ENCODE peak calls at places on chromosomes 4 and X, in ten cellular contexts. One of them, this sample, is unnamed.
A peak's percentile ranks its signal among the peaks of the same experiment; 100 is the strongest.

GRCh38 chrX:20653070-20653469 is 386.4 kb upstream of the RPS6KA3 start:
- DNase-seq in endothelial cell: no peak
- DNase-seq in Calu3: no peak
- DNase-seq in GM13977: no peak
- DNase-seq in foreskin fibroblast: peak; percentile 1
- DNase-seq in heart right ventricle: no peak
- DNase-seq in lower lobe of right lung: no peak
- DNase-seq in nephron progenitor cell: no peak
- DNase-seq in upper lobe of right lung: no peak
- DNase-seq in fibroblast of mammary gland: peak; percentile 25
- DNase-seq in this sample: no peak

GRCh38 chrX:1351981-1352714 is 15.6 kb downstream of the IL3RA start:
- DNase-seq in foreskin fibroblast: no peak
- DNase-seq in lower lobe of right lung: peak; percentile 32
- DNase-seq in GM13977: no peak
- DNase-seq in nephron progenitor cell: no peak
- DNase-seq in fibroblast of mammary gland: no peak
- DNase-seq in endothelial cell: no peak
- DNase-seq in upper lobe of right lung: no peak
- DNase-seq in heart right ventricle: no peak
- DNase-seq in Calu3: no peak
- DNase-seq in this sample: no peak

GRCh38 chr4:152458801-152459302 is 77.0 kb downstream of the FBXW7 start:
- DNase-seq in nephron progenitor cell: no peak
- DNase-seq in lower lobe of right lung: no peak
- DNase-seq in fibroblast of mammary gland: no peak
- DNase-seq in endothelial cell: no peak
- DNase-seq in foreskin fibroblast: no peak
- DNase-seq in upper lobe of right lung: no peak
- DNase-seq in Calu3: no peak
- DNase-seq in heart right ventricle: no peak
- DNase-seq in GM13977: peak; percentile 21
- DNase-seq in this sample: no peak

GRCh38 chrX:93354651-93355050 is 318.7 kb downstream of the NAP1L3 start:
- DNase-seq in GM13977: no peak
- DNase-seq in heart right ventricle: no peak
- DNase-seq in nephron progenitor cell: peak; percentile 9
- DNase-seq in Calu3: no peak
- DNase-seq in foreskin fibroblast: no peak
- DNase-seq in fibroblast of mammary gland: no peak
- DNase-seq in upper lobe of right lung: no peak
- DNase-seq in lower lobe of right lung: no peak
- DNase-seq in endothelial cell: no peak
- DNase-seq in this sample: no peak

GRCh38 chrX:140765043-140765784 is 55.7 kb downstream of the LINC00632 start:
- DNase-seq in Calu3: no peak
- DNase-seq in heart right ventricle: no peak
- DNase-seq in upper lobe of right lung: no peak
- DNase-seq in endothelial cell: peak; percentile 13
- DNase-seq in lower lobe of right lung: no peak
- DNase-seq in foreskin fibroblast: peak; percentile 45
- DNase-seq in nephron progenitor cell: peak; percentile 8
- DNase-seq in GM13977: no peak
- DNase-seq in fibroblast of mammary gland: peak; percentile 65
- DNase-seq in this sample: peak; percentile 9

GRCh38 chr4:42487230-42487629 is 89.9 kb downstream of the SHISA3 start:
- DNase-seq in heart right ventricle: no peak
- DNase-seq in nephron progenitor cell: no peak
- DNase-seq in GM13977: no peak
- DNase-seq in Calu3: no peak
- DNase-seq in endothelial cell: no peak
- DNase-seq in fibroblast of mammary gland: no peak
- DNase-seq in foreskin fibroblast: no peak
- DNase-seq in upper lobe of right lung: no peak
- DNase-seq in lower lobe of right lung: no peak
- DNase-seq in this sample: no peak

GRCh38 chrX:116749943-116750342 is 287.2 kb upstream of the CT83 start:
- DNase-seq in nephron progenitor cell: no peak
- DNase-seq in GM13977: no peak
- DNase-seq in endothelial cell: no peak
- DNase-seq in fibroblast of mammary gland: no peak
- DNase-seq in foreskin fibroblast: no peak
- DNase-seq in upper lobe of right lung: no peak
- DNase-seq in heart right ventricle: no peak
- DNase-seq in Calu3: no peak
- DNase-seq in lower lobe of right lung: no peak
- DNase-seq in this sample: no peak

GRCh38 chr4:96131186-96131585 is 291.3 kb downstream of the PDHA2 start:
- DNase-seq in upper lobe of right lung: no peak
- DNase-seq in Calu3: no peak
- DNase-seq in fibroblast of mammary gland: no peak
- DNase-seq in heart right ventricle: no peak
- DNase-seq in GM13977: no peak
- DNase-seq in foreskin fibroblast: no peak
- DNase-seq in lower lobe of right lung: no peak
- DNase-seq in endothelial cell: no peak
- DNase-seq in nephron progenitor cell: no peak
- DNase-seq in this sample: no peak

GRCh38 chr4:65819192-65819591 is 148.9 kb upstream of the EPHA5 start:
- DNase-seq in lower lobe of right lung: no peak
- DNase-seq in foreskin fibroblast: no peak
- DNase-seq in fibroblast of mammary gland: no peak
- DNase-seq in upper lobe of right lung: no peak
- DNase-seq in nephron progenitor cell: no peak
- DNase-seq in endothelial cell: no peak
- DNase-seq in heart right ventricle: no peak
- DNase-seq in Calu3: no peak
- DNase-seq in GM13977: no peak
- DNase-seq in this sample: no peak

GRCh38 chrX:123222920-123223319 is 38.8 kb downstream of the GRIA3 start:
- DNase-seq in nephron progenitor cell: no peak
- DNase-seq in Calu3: no peak
- DNase-seq in endothelial cell: no peak
- DNase-seq in lower lobe of right lung: no peak
- DNase-seq in upper lobe of right lung: no peak
- DNase-seq in fibroblast of mammary gland: no peak
- DNase-seq in heart right ventricle: no peak
- DNase-seq in GM13977: no peak
- DNase-seq in foreskin fibroblast: no peak
- DNase-seq in this sample: no peak

GRCh38 chr4:17981063-17981462 is 40.5 kb downstream of the LCORL start:
- DNase-seq in fibroblast of mammary gland: peak; percentile 4
- DNase-seq in endothelial cell: no peak
- DNase-seq in GM13977: no peak
- DNase-seq in Calu3: no peak
- DNase-seq in lower lobe of right lung: no peak
- DNase-seq in foreskin fibroblast: peak; percentile 9
- DNase-seq in nephron progenitor cell: no peak
- DNase-seq in upper lobe of right lung: no peak
- DNase-seq in heart right ventricle: no peak
- DNase-seq in this sample: no peak

GRCh38 chrX:74422576-74423288 is 1.4 kb downstream of the SLC16A2 start:
- DNase-seq in nephron progenitor cell: peak; percentile 67
- DNase-seq in endothelial cell: peak; percentile 44
- DNase-seq in upper lobe of right lung: peak; percentile 75
- DNase-seq in GM13977: peak; percentile 38
- DNase-seq in Calu3: peak; percentile 1
- DNase-seq in heart right ventricle: peak; percentile 68
- DNase-seq in foreskin fibroblast: peak; percentile 85
- DNase-seq in lower lobe of right lung: peak; percentile 52
- DNase-seq in fibroblast of mammary gland: peak; percentile 50
- DNase-seq in this sample: peak; percentile 16

GRCh38 chr4:77023920-77024319 is 51.9 kb downstream of the CCNI start:
- DNase-seq in endothelial cell: no peak
- DNase-seq in fibroblast of mammary gland: no peak
- DNase-seq in heart right ventricle: no peak
- DNase-seq in Calu3: no peak
- DNase-seq in lower lobe of right lung: no peak
- DNase-seq in upper lobe of right lung: no peak
- DNase-seq in GM13977: no peak
- DNase-seq in foreskin fibroblast: no peak
- DNase-seq in nephron progenitor cell: no peak
- DNase-seq in this sample: no peak

GRCh38 chr4:54065282-54066087 is 1.1 kb upstream of the CHIC2 start:
- DNase-seq in fibroblast of mammary gland: peak; percentile 47
- DNase-seq in upper lobe of right lung: no peak
- DNase-seq in endothelial cell: peak; percentile 9
- DNase-seq in foreskin fibroblast: peak; percentile 56
- DNase-seq in heart right ventricle: no peak
- DNase-seq in lower lobe of right lung: no peak
- DNase-seq in GM13977: no peak
- DNase-seq in nephron progenitor cell: no peak
- DNase-seq in Calu3: no peak
- DNase-seq in this sample: no peak

DNA sequence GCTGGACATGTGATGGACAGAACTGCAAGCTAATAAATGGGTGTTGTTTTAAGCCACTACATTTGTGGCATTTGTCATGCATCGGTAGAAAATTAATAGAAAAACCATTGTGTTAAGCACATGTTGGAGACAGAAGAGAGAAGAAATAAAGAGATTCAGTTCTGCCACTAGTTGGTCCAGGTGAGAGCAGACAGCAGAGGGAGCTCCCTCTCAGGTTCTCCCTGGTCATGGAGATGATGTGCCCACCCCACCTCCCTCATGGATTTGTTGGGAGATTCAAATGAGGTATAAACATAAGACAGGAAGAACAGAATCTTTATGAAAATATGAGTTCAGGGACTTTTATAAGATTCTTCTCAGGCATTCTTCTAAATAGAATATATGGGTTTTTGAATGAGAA is 36.8 kb upstream of the OCIAD2 start:
- DNase-seq in lower lobe of right lung: no peak
- DNase-seq in upper lobe of right lung: no peak
- DNase-seq in endothelial cell: no peak
- DNase-seq in nephron progenitor cell: no peak
- DNase-seq in Calu3: peak; percentile 56
- DNase-seq in foreskin fibroblast: peak; percentile 14
- DNase-seq in heart right ventricle: no peak
- DNase-seq in fibroblast of mammary gland: no peak
- DNase-seq in GM13977: no peak
- DNase-seq in this sample: no peak
- TF ChIP-seq CTCF in lower lobe of right lung: no peak
- TF ChIP-seq CTCF in upper lobe of right lung: no peak
- TF ChIP-seq CTCF in endothelial cell: no peak
- TF ChIP-seq CTCF in nephron progenitor cell: no peak
- TF ChIP-seq CTCF in Calu3: peak; percentile 26
- TF ChIP-seq CTCF in foreskin fibroblast: peak; percentile 12
- TF ChIP-seq CTCF in heart right ventricle: no peak
- TF ChIP-seq CTCF in fibroblast of mammary gland: peak; percentile 23
- TF ChIP-seq CTCF in GM13977: peak; percentile 29
- TF ChIP-seq CTCF in this sample: peak; percentile 22

GRCh38 chrX:118726887-118727685 is at the start of gene IL13RA1:
- DNase-seq in nephron progenitor cell: peak; percentile 83
- DNase-seq in heart right ventricle: peak; percentile 77
- DNase-seq in foreskin fibroblast: peak; percentile 92
- DNase-seq in lower lobe of right lung: peak; percentile 87
- DNase-seq in endothelial cell: peak; percentile 75
- DNase-seq in GM13977: peak; percentile 59
- DNase-seq in Calu3: peak; percentile 88
- DNase-seq in upper lobe of right lung: peak; percentile 91
- DNase-seq in fibroblast of mammary gland: peak; percentile 67
- DNase-seq in this sample: peak; percentile 63

GRCh38 chrX:118729043-118729652 is 1.7 kb downstream of the IL13RA1 start:
- DNase-seq in heart right ventricle: no peak
- DNase-seq in Calu3: no peak
- DNase-seq in lower lobe of right lung: no peak
- DNase-seq in nephron progenitor cell: no peak
- DNase-seq in upper lobe of right lung: no peak
- DNase-seq in GM13977: no peak
- DNase-seq in foreskin fibroblast: no peak
- DNase-seq in endothelial cell: no peak
- DNase-seq in fibroblast of mammary gland: no peak
- DNase-seq in this sample: no peak

GRCh38 chrX:118730500-118731247 is 3.3 kb downstream of the IL13RA1 start:
- DNase-seq in foreskin fibroblast: peak; percentile 87
- DNase-seq in upper lobe of right lung: no peak
- DNase-seq in heart right ventricle: no peak
- DNase-seq in GM13977: no peak
- DNase-seq in endothelial cell: no peak
- DNase-seq in nephron progenitor cell: no peak
- DNase-seq in fibroblast of mammary gland: peak; percentile 93
- DNase-seq in lower lobe of right lung: no peak
- DNase-seq in Calu3: no peak
- DNase-seq in this sample: no peak

GRCh38 chrX:118724775-118725174 is 2.6 kb upstream of the IL13RA1 start:
- DNase-seq in nephron progenitor cell: no peak
- DNase-seq in fibroblast of mammary gland: peak; percentile 35
- DNase-seq in lower lobe of right lung: no peak
- DNase-seq in Calu3: no peak
- DNase-seq in foreskin fibroblast: peak; percentile 24
- DNase-seq in endothelial cell: no peak
- DNase-seq in heart right ventricle: no peak
- DNase-seq in upper lobe of right lung: no peak
- DNase-seq in GM13977: no peak
- DNase-seq in this sample: no peak

GRCh38 chrX:118727686-118728339 is 407 bp downstream of the IL13RA1 start:
- DNase-seq in lower lobe of right lung: peak; percentile 67
- DNase-seq in foreskin fibroblast: peak; percentile 58
- DNase-seq in GM13977: no peak
- DNase-seq in upper lobe of right lung: peak; percentile 84
- DNase-seq in heart right ventricle: peak; percentile 54
- DNase-seq in Calu3: peak; percentile 42
- DNase-seq in fibroblast of mammary gland: peak; percentile 18
- DNase-seq in nephron progenitor cell: peak; percentile 50
- DNase-seq in endothelial cell: peak; percentile 15
- DNase-seq in this sample: no peak
- TF ChIP-seq CTCF in lower lobe of right lung: no peak
- TF ChIP-seq CTCF in foreskin fibroblast: no peak
- TF ChIP-seq CTCF in GM13977: no peak
- TF ChIP-seq CTCF in upper lobe of right lung: no peak
- TF ChIP-seq CTCF in heart right ventricle: no peak
- TF ChIP-seq CTCF in Calu3: no peak
- TF ChIP-seq CTCF in fibroblast of mammary gland: no peak
- TF ChIP-seq CTCF in nephron progenitor cell: no peak
- TF ChIP-seq CTCF in endothelial cell: no peak
- TF ChIP-seq CTCF in this sample: no peak

GRCh38 chr4:38531126-38531737 is 132.8 kb upstream of the KLF3 start:
- DNase-seq in endothelial cell: no peak
- DNase-seq in upper lobe of right lung: no peak
- DNase-seq in GM13977: peak; percentile 31
- DNase-seq in fibroblast of mammary gland: no peak
- DNase-seq in foreskin fibroblast: peak; percentile 3
- DNase-seq in nephron progenitor cell: peak; percentile 15
- DNase-seq in Calu3: no peak
- DNase-seq in lower lobe of right lung: no peak
- DNase-seq in heart right ventricle: no peak
- DNase-seq in this sample: peak; percentile 4
- TF ChIP-seq CTCF in endothelial cell: no peak
- TF ChIP-seq CTCF in upper lobe of right lung: no peak
- TF ChIP-seq CTCF in GM13977: no peak
- TF ChIP-seq CTCF in fibroblast of mammary gland: no peak
- TF ChIP-seq CTCF in foreskin fibroblast: no peak
- TF ChIP-seq CTCF in nephron progenitor cell: no peak
- TF ChIP-seq CTCF in Calu3: no peak
- TF ChIP-seq CTCF in lower lobe of right lung: no peak
- TF ChIP-seq CTCF in heart right ventricle: no peak
- TF ChIP-seq CTCF in this sample: no peak

DNA sequence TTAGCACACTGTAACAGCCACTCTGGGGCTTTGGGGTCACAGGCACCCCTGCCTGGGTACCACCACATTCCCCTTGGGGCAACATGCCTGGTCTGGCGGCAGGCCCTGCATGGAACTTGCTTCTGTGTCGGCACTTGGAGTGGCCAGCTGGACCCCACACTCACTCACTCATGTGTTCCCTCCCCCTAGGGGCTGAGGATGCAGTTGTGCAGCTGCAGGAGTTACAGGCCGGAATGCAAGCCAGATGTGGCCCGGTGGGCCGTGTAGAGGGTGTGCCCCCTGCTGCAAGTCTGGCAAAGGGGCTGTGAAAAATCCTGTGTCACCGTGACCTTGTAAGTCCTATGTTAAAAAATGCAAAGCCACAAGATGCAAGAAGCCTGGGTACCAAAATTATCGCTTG is 34.2 kb downstream of the ATXN3L start:
- DNase-seq in GM13977: no peak
- DNase-seq in upper lobe of right lung: no peak
- DNase-seq in lower lobe of right lung: no peak
- DNase-seq in foreskin fibroblast: no peak
- DNase-seq in heart right ventricle: no peak
- DNase-seq in Calu3: no peak
- DNase-seq in nephron progenitor cell: no peak
- DNase-seq in endothelial cell: no peak
- DNase-seq in fibroblast of mammary gland: no peak
- DNase-seq in this sample: no peak
- TF ChIP-seq CTCF in GM13977: no peak
- TF ChIP-seq CTCF in upper lobe of right lung: no peak
- TF ChIP-seq CTCF in lower lobe of right lung: no peak
- TF ChIP-seq CTCF in foreskin fibroblast: no peak
- TF ChIP-seq CTCF in heart right ventricle: no peak
- TF ChIP-seq CTCF in Calu3: no peak
- TF ChIP-seq CTCF in nephron progenitor cell: no peak
- TF ChIP-seq CTCF in endothelial cell: no peak
- TF ChIP-seq CTCF in fibroblast of mammary gland: no peak
- TF ChIP-seq CTCF in this sample: no peak

This sample was measured in astrocyte of the cerebellum.